ENCODE peak calls at places on chromosomes 7 and 10, in five cellular contexts. S is psoas muscle, I is neural crest cell, X is mesothelial cell of epicardium, H is AG10803. F is an unnamed sample.

GRCh38 chr10:35595106-35595505 is 10.0 kb upstream of the GJD4 start:
- DNase-seq in S (no peak), I (no peak), X (no peak), H (no peak), F (no peak)

GRCh38 chr7:132239422-132239994 is 336.8 kb downstream of the PLXNA4 start:
- DNase-seq in S (no peak), I (no peak), X (no peak), H (no peak), F (no peak)

GRCh38 chr7:124762611-124763143 is 2.9 kb downstream of the GPR37 start:
- DNase-seq in S (no peak), I (no peak), X (no peak), H (no peak), F (no peak)

GRCh38 chr10:93481213-93481930 is 762 bp downstream of the MYOF start:
- DNase-seq in S (no peak), I (no peak), X (no peak), H (no peak), F (no peak)

GRCh38 chr10:90306187-90306586 is 551.7 kb downstream of the HTR7 start:
- DNase-seq in S (no peak), I (no peak), X (no peak), H (no peak), F (no peak)

GRCh38 chr7:106190589-106191330 is 78.6 kb upstream of the SYPL1 start:
- DNase-seq in S (no peak), I (no peak), X (no peak), H (no peak), F (no peak)

GRCh38 chr7:113790025-113790424 is 128.8 kb downstream of the PPP1R3A start:
- DNase-seq in S (peak), I (no peak), X (no peak), H (no peak), F (no peak)

GRCh38 chr10:45353176-45353575 is 20.8 kb upstream of the ALOX5 start:
- DNase-seq in S (no peak), I (no peak), X (no peak), H (no peak), F (no peak)

GRCh38 chr10:7948601-7949000 is 105.9 kb upstream of the GATA3 start:
- DNase-seq in S (no peak), I (no peak), X (no peak), H (no peak), F (no peak)

GRCh38 chr7:118195837-118196474 is 12.0 kb downstream of the LSM8 start:
- DNase-seq in S (no peak), I (peak), X (no peak), H (peak), F (peak)

GRCh38 chr10:110153396-110153795 is 54.0 kb upstream of the MXI1 start:
- DNase-seq in S (no peak), I (no peak), X (no peak), H (no peak), F (no peak)

GRCh38 chr10:33719005-33719703 is 384.7 kb upstream of the NRP1 start:
- DNase-seq in S (no peak), I (no peak), X (no peak), H (no peak), F (peak)

GRCh38 chr7:81273601-81274397 is 354.9 kb upstream of the SEMA3C start:
- DNase-seq in S (no peak), I (no peak), X (no peak), H (no peak), F (no peak)

GRCh38 chr10:122328676-122329075 is 45.8 kb upstream of the PLEKHA1 start:
- DNase-seq in S (no peak), I (no peak), X (no peak), H (no peak), F (no peak)

GRCh38 chr10:110993024-110993693 is 73.8 kb downstream of the SHOC2 start:
- DNase-seq in S (no peak), I (no peak), X (no peak), H (peak), F (no peak)

GRCh38 chr7:28178537-28178936 is 2.1 kb downstream of the JAZF1 start:
- DNase-seq in S (no peak), I (no peak), X (no peak), H (no peak), F (no peak)

GRCh38 chr7:76086070-76086469 is 38.2 kb downstream of the MDH2 start:
- DNase-seq in S (no peak), I (no peak), X (no peak), H (peak), F (no peak)

GRCh38 chr10:86960863-86961434 is 2.5 kb downstream of the SNCG start:
- DNase-seq in S (peak), I (no peak), X (no peak), H (no peak), F (no peak)

GRCh38 chr10:104337527-104337984 is 709 bp downstream of the ITPRIP start:
- DNase-seq in S (no peak), I (no peak), X (no peak), H (peak), F (no peak)

GRCh38 chr7:5248201-5248885 is 34.4 kb upstream of the SLC29A4 start:
- DNase-seq in S (peak), I (no peak), X (peak), H (no peak), F (peak)

GRCh38 chr10:104045151-104046089 is 40.3 kb downstream of the COL17A1 start:
- DNase-seq in S (no peak), I (no peak), X (no peak), H (peak), F (peak)

GRCh38 chr7:96691692-96692091 is 18.0 kb downstream of the SEM1 start:
- DNase-seq in S (no peak), I (no peak), X (no peak), H (no peak), F (no peak)

GRCh38 chr7:102140952-102141370 is 145.7 kb upstream of the SH2B2 start:
- DNase-seq in S (no peak), I (no peak), X (no peak), H (no peak), F (no peak)

GRCh38 chr7:158175779-158176178 is 411.8 kb downstream of the PTPRN2 start:
- DNase-seq in S (no peak), I (no peak), X (no peak), H (no peak), F (no peak)

GRCh38 chr7:85469446-85469970 is 282.7 kb upstream of the SEMA3D start:
- DNase-seq in S (no peak), I (no peak), X (no peak), H (peak), F (no peak)

GRCh38 chr10:35422236-35422635 is 85.9 kb downstream of the CCNY start:
- DNase-seq in S (no peak), I (no peak), X (no peak), H (no peak), F (no peak)

GRCh38 chr10:66167816-66168215 is 758.0 kb upstream of the LRRTM3 start:
- DNase-seq in S (no peak), I (no peak), X (no peak), H (no peak), F (no peak)

GRCh38 chr7:31192996-31193395 is 140.9 kb downstream of the ADCYAP1R1 start:
- DNase-seq in S (peak), I (peak), X (peak), H (peak), F (peak)

GRCh38 chr10:102610499-102610898 is 33.8 kb upstream of the TRIM8 start:
- DNase-seq in S (no peak), I (no peak), X (no peak), H (no peak), F (no peak)

GRCh38 chr10:31605846-31606543 is 287.0 kb downstream of the ZEB1 start:
- DNase-seq in S (no peak), I (no peak), X (no peak), H (no peak), F (no peak)

DNA sequence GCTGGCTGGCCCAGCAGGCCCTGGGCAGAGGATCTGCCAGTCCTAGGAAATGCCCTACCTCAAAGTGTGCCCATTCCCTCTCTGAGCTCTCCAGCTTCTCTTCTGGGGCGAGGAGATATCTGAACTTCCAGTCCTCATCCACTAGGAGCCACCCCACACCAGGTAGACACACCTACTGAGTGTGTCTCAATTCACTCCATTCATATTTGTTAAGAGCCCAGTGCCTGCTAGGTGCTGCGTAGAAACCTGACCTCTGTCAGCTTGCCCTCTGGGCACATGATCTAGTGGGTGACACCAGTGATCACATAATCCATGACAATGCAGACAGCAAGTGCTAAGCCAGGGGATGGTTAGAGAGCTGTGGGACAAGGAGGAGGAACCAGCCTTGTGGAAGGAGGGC is 81.5 kb downstream of the COL13A1 start:
- DNase-seq in S (no peak), I (no peak), X (no peak), H (no peak), F (no peak)
- TF ChIP-seq CTCF in S (no peak), I (no peak), X (no peak), H (peak), F (no peak)

GRCh38 chr10:126906704-126907422 is 1.6 kb downstream of the DOCK1 start:
- DNase-seq in S (no peak), I (no peak), X (no peak), H (no peak), F (no peak)

GRCh38 chr10:126905776-126906703 is 812 bp downstream of the DOCK1 start:
- DNase-seq in S (no peak), I (peak), X (peak), H (peak), F (peak)

GRCh38 chr10:126908729-126909526 is 3.7 kb downstream of the DOCK1 start:
- DNase-seq in S (no peak), I (no peak), X (no peak), H (no peak), F (no peak)

GRCh38 chr10:126908225-126908624 is 3.0 kb downstream of the DOCK1 start:
- DNase-seq in S (no peak), I (no peak), X (no peak), H (no peak), F (no peak)

DNA sequence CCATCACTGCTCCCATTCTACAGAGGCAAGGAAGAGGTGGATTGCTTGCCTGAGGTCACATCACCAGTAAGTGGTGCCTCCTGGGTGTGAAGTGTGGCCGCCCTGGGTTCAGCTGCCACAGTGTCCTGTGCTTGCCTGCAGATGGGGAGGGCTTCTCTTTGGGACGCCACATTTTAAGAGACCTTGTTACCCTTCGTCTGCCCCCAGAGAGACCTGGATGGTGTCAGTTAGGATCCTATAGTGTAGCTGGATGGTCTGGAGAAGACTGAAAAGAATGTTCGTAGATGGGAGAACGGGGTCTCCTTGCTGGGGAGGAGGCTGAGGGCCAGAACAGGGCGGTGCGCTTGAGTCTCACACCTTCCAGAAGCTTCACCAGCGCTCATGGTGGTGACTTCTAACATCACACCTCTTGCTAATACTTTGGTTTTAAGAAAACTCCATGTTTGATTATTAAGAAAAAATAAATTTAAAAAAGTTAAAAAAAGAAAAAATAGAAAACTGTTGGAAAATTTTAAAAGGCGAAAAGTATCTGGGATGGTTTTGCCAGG is 2.3 kb downstream of the DOCK1 start:
- DNase-seq in S (no peak), I (no peak), X (no peak), H (no peak), F (no peak)
- TF ChIP-seq CTCF in S (no peak), I (peak), X (peak), H (peak), F (peak)

GRCh38 chr7:83581667-83582435 is 67.1 kb downstream of the SEMA3E start:
- DNase-seq in S (no peak), I (no peak), X (no peak), H (no peak), F (no peak)

GRCh38 chr7:83574616-83575015 is 74.3 kb downstream of the SEMA3E start:
- DNase-seq in S (no peak), I (no peak), X (no peak), H (no peak), F (no peak)

DNA sequence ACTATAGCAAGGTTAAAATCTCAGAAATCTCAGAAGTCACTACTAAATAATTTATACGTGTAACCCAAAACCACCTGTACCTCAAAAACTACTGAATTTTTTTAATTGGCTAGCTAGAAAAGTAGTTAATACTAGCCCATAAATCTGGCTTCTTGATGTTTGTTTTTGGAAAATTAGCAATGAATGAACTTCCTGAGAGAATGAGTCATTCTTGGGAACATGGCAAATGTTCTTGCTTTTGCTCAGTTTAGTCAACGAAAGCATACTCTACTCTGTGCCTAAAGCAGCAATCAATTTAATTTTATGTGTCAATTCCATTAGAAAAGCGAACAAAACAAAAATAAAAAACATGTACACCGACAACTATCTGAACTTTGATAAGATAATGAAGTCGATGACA is 69.2 kb downstream of the SEMA3E start:
- DNase-seq in S (no peak), I (no peak), X (no peak), H (no peak), F (no peak)
- TF ChIP-seq CTCF in S (no peak), I (no peak), X (no peak), H (no peak), F (no peak)

GRCh38 chr7:44693641-44694313 is 54.9 kb upstream of the ZMIZ2 start:
- DNase-seq in S (peak), I (no peak), X (no peak), H (peak), F (no peak)
- TF ChIP-seq CTCF in S (no peak), I (no peak), X (no peak), H (no peak), F (no peak)

GRCh38 chr7:98399462-98399861 is 1.4 kb downstream of the BAIAP2L1 start:
- DNase-seq in S (no peak), I (no peak), X (no peak), H (peak), F (no peak)

GRCh38 chr7:98396768-98397167 is 4.1 kb downstream of the BAIAP2L1 start:
- DNase-seq in S (no peak), I (no peak), X (no peak), H (no peak), F (no peak)

GRCh38 chr7:98399903-98400537 is 870 bp downstream of the BAIAP2L1 start:
- DNase-seq in S (no peak), I (no peak), X (no peak), H (peak), F (no peak)

GRCh38 chr7:98398567-98399372 is 2.1 kb downstream of the BAIAP2L1 start:
- DNase-seq in S (no peak), I (no peak), X (no peak), H (peak), F (no peak)

DNA sequence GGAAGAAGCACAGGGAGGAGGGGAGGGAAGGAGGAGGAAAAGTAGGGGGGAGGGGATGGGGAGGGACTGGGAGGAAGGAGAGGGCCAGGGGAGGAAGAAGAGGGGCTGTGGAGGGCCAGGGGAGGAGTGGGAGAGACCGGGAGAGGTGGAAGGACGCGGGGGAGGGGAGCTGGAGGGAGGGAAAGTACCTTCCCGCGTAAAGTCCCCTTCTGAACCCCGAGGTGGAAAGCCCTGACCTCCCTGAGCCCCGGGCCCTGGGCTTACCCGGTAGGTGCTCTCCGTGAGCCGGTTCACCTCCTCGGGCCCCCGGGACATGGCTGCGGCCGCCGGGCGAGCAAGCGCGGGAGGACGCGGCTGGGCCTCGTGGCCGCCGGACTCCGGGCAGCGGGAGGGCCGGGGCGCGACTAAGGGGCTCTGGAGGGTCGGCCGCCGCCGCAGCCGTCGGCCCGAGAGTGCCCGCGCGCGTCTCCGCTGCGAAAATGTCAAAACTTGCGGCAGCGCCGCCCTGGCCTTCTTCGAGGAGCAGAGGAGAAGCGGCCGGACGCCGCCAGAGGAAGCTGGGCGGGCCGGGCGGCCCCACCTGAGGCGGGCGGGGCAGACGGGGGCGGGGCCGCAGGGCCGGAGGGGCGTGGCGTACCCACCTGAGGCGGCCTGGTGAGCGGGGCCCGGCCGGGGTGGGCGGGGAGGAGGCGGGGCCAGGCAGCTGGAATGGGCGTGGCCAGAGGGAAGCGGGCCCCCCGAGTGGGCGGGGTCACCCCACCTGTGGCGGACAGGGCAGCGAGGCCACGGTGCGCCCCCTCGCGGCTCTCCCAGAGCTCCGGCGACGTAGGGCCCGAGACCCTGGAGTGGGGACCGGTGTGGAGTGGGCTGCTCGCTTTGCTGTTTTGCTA is at the start of gene BAIAP2L1:
- DNase-seq in S (peak), I (peak), X (peak), H (peak), F (peak)
- TF ChIP-seq CTCF in S (peak), I (peak), X (peak), H (peak), F (peak)

GRCh38 chr10:42707229-42707628 is 68.9 kb upstream of the ZNF33B start:
- DNase-seq in S (no peak), I (no peak), X (no peak), H (no peak), F (no peak)
- TF ChIP-seq CTCF in S (no peak), I (no peak), X (no peak), H (no peak), F (no peak)

F was measured in glutamatergic neuron.